ENCODE peak calls at places on chromosomes 2 and 18, in five cellular contexts. I is breast epithelium, Z is A549, Q is IMR-90, J is spleen. T is an unnamed sample.

GRCh38 chr18:916562-916961 is 11.9 kb downstream of the ADCYAP1 start:
- DNase-seq in I (no peak), Z (no peak), Q (no peak), J (no peak), T (no peak)

GRCh38 chr2:15554525-15555218 is 6.5 kb downstream of the NBAS start:
- DNase-seq in I (no peak), Z (no peak), Q (peak; percentile 49), J (no peak), T (no peak)

GRCh38 chr2:43133708-43134570 is 92.5 kb downstream of the ZFP36L2 start:
- DNase-seq in I (peak; percentile 45), Z (no peak), Q (no peak), J (peak; percentile 95), T (no peak)

GRCh38 chr18:79883461-79884295 is 67.8 kb downstream of the SLC66A2 start:
- DNase-seq in I (no peak), Z (no peak), Q (no peak), J (peak; percentile 56), T (no peak)

GRCh38 chr2:189854956-189855355 is 70.7 kb downstream of the PMS1 start:
- DNase-seq in I (no peak), Z (no peak), Q (peak; percentile 62), J (no peak), T (no peak)

GRCh38 chr2:238649123-238649522 is 198.8 kb upstream of the TWIST2 start:
- DNase-seq in I (peak; percentile 9), Z (no peak), Q (no peak), J (no peak), T (no peak)

GRCh38 chr2:57497489-57498096 is 549.0 kb upstream of the VRK2 start:
- DNase-seq in I (no peak), Z (peak; percentile 64), Q (peak; percentile 32), J (no peak), T (no peak)

GRCh38 chr2:233600361-233600760 is 17.1 kb upstream of the UGT1A8 start:
- DNase-seq in I (no peak), Z (no peak), Q (no peak), J (no peak), T (no peak)

GRCh38 chr2:18626256-18626668 is 36.9 kb upstream of the NT5C1B start:
- DNase-seq in I (no peak), Z (no peak), Q (peak; percentile 43), J (no peak), T (no peak)

GRCh38 chr2:234643407-234643806 is 146.5 kb upstream of the ARL4C start:
- DNase-seq in I (no peak), Z (no peak), Q (peak; percentile 22), J (no peak), T (no peak)

GRCh38 chr2:168603439-168603961 is 147.4 kb downstream of the CERS6 start:
- DNase-seq in I (no peak), Z (no peak), Q (peak; percentile 27), J (no peak), T (no peak)

GRCh38 chr2:231321021-231321420 is 74.5 kb upstream of the B3GNT7 start:
- DNase-seq in I (no peak), Z (no peak), Q (no peak), J (no peak), T (no peak)

GRCh38 chr2:126038901-126039300 is 617.1 kb upstream of the GYPC start:
- DNase-seq in I (no peak), Z (no peak), Q (no peak), J (no peak), T (no peak)

GRCh38 chr2:233470007-233470687 is 96.4 kb downstream of the USP40 start:
- DNase-seq in I (no peak), Z (no peak), Q (no peak), J (no peak), T (no peak)

GRCh38 chr18:40695526-40695925 is 1259.5 kb upstream of the PIK3C3 start:
- DNase-seq in I (no peak), Z (no peak), Q (no peak), J (no peak), T (no peak)

GRCh38 chr2:27734305-27734704 is 37.2 kb upstream of the MRPL33 start:
- DNase-seq in I (no peak), Z (no peak), Q (no peak), J (no peak), T (no peak)

GRCh38 chr18:80010551-80010906 is 22.2 kb upstream of the TXNL4A start:
- DNase-seq in I (no peak), Z (no peak), Q (no peak), J (no peak), T (no peak)

GRCh38 chr2:120810639-120811038 is 75.0 kb downstream of the GLI2 start:
- DNase-seq in I (no peak), Z (no peak), Q (no peak), J (no peak), T (no peak)

GRCh38 chr2:191869781-191870180 is 22.9 kb upstream of the CAVIN2 start:
- DNase-seq in I (no peak), Z (peak; percentile 18), Q (no peak), J (no peak), T (no peak)

GRCh38 chr2:218605438-218605837 is 2.3 kb upstream of the PLCD4 start:
- DNase-seq in I (no peak), Z (no peak), Q (peak; percentile 78), J (no peak), T (peak; percentile 85)

GRCh38 chr18:22591231-22591630 is 173.5 kb upstream of the CTAGE1 start:
- DNase-seq in I (no peak), Z (no peak), Q (peak; percentile 62), J (no peak), T (no peak)

GRCh38 chr2:191018663-191019119 is 4.7 kb upstream of the STAT1 start:
- DNase-seq in I (no peak), Z (no peak), Q (no peak), J (no peak), T (no peak)

GRCh38 chr2:190110131-190110530 is 47.6 kb upstream of the MSTN start:
- DNase-seq in I (no peak), Z (no peak), Q (peak; percentile 51), J (no peak), T (no peak)

GRCh38 chr2:55168221-55169154 is 63.6 kb downstream of the CLHC1 start:
- DNase-seq in I (peak; percentile 48), Z (peak; percentile 77), Q (peak; percentile 85), J (no peak), T (peak; percentile 41)

GRCh38 chr18:31549416-31549815 is 42.3 kb upstream of the TTR start:
- DNase-seq in I (no peak), Z (no peak), Q (no peak), J (no peak), T (no peak)

GRCh38 chr2:222753251-222753824 is 81.9 kb downstream of the MOGAT1 start:
- DNase-seq in I (no peak), Z (no peak), Q (peak; percentile 82), J (no peak), T (peak; percentile 32)

GRCh38 chr2:102342888-102343287 is 12.7 kb upstream of the IL18R1 start:
- DNase-seq in I (no peak), Z (no peak), Q (no peak), J (no peak), T (no peak)
- TF ChIP-seq CTCF in I (no peak), Z (no peak), Q (no peak), J (no peak), T (no peak)

GRCh38 chr2:200810967-200811335 is 759 bp upstream of the BZW1 start:
- DNase-seq in I (no peak), Z (no peak), Q (peak; percentile 30), J (no peak), T (no peak)
- TF ChIP-seq POLR2A in I (no peak), Z (peak; percentile 63), Q (no peak), J (no peak), T (no peak)

GRCh38 chr2:239855863-239856587 is 169.1 kb downstream of the NDUFA10 start:
- DNase-seq in I (no peak), Z (no peak), Q (no peak), J (no peak), T (peak; percentile 39)
- H3K27ac ChIP-seq in I (no peak overlapping the region), Z (no peak overlapping the region), Q (no peak overlapping the region), J (no peak overlapping the region), T (no peak overlapping the region)

GRCh38 chr18:44895176-44895798 is 214.6 kb downstream of the SETBP1 start:
- DNase-seq in I (no peak), Z (peak; percentile 77), Q (peak; percentile 45), J (no peak), T (peak; percentile 69)
- TF ChIP-seq CTCF in I (peak; percentile 12), Z (peak; percentile 46), Q (peak; percentile 50), J (peak; percentile 46), T (peak; percentile 65)